ENCODE peak calls at places on chromosome 10, in seven cellular contexts. N is IMR-90, P is neuronal stem cell, L is mesenchymal stem cell, S is H9, T is mesendoderm, D is H1. W is an unnamed sample.

GRCh38 chr10:87750001-87750651 is 67.9 kb downstream of the ATAD1 start:
- DNase-seq in N (peak), P (no peak), L (peak), S (no peak), T (peak), D (no peak), W (no peak)

GRCh38 chr10:103894454-103894853 is 23.5 kb downstream of the STN1 start:
- DNase-seq in N (peak), P (no peak), L (peak), S (no peak), T (no peak), D (no peak), W (no peak)

GRCh38 chr10:35463878-35464277 is 127.6 kb downstream of the CCNY start:
- DNase-seq in N (no peak), P (no peak), L (no peak), S (no peak), T (no peak), D (no peak), W (no peak)

GRCh38 chr10:132517951-132518521 is 19.6 kb upstream of the INPP5A start:
- DNase-seq in N (no peak), P (no peak), L (peak), S (peak), T (peak), D (peak), W (no peak)

GRCh38 chr10:127046975-127047877 is 142.0 kb downstream of the DOCK1 start:
- DNase-seq in N (peak), P (no peak), L (peak), S (no peak), T (no peak), D (no peak), W (no peak)

GRCh38 chr10:123136806-123137642 is 1.3 kb downstream of the HMX3 start:
- DNase-seq in N (no peak), P (no peak), L (peak), S (peak), T (peak), D (peak), W (no peak)

GRCh38 chr10:3528823-3529222 is 256.2 kb downstream of the KLF6 start:
- DNase-seq in N (no peak), P (no peak), L (no peak), S (no peak), T (no peak), D (no peak), W (peak)

GRCh38 chr10:98482096-98482495 is 35.4 kb upstream of the HPS1 start:
- DNase-seq in N (no peak), P (no peak), L (peak), S (no peak), T (no peak), D (no peak), W (no peak)

GRCh38 chr10:48772059-48772458 is 87.4 kb downstream of the WDFY4 start:
- DNase-seq in N (no peak), P (no peak), L (no peak), S (no peak), T (no peak), D (no peak), W (no peak)

GRCh38 chr10:48580236-48580635 is 24.6 kb downstream of the ARHGAP22 start:
- DNase-seq in N (no peak), P (no peak), L (no peak), S (peak), T (no peak), D (no peak), W (no peak)

GRCh38 chr10:71239131-71239915 is 27.0 kb downstream of the UNC5B start:
- DNase-seq in N (no peak), P (no peak), L (no peak), S (no peak), T (no peak), D (no peak), W (no peak)

GRCh38 chr10:110008518-110009339 is 945 bp downstream of the ADD3 start:
- DNase-seq in N (no peak), P (peak), L (no peak), S (peak), T (peak), D (no peak), W (no peak)

GRCh38 chr10:59648711-59649201 is 60.9 kb downstream of the SLC16A9 start:
- DNase-seq in N (no peak), P (peak), L (peak), S (no peak), T (peak), D (no peak), W (no peak)

GRCh38 chr10:86413046-86413728 is 46.6 kb upstream of the GRID1 start:
- DNase-seq in N (peak), P (no peak), L (peak), S (no peak), T (no peak), D (no peak), W (no peak)

GRCh38 chr10:75480374-75480773 is 49.0 kb downstream of the LRMDA start:
- DNase-seq in N (no peak), P (no peak), L (no peak), S (peak), T (no peak), D (no peak), W (no peak)

GRCh38 chr10:87038286-87038717 is 18.2 kb downstream of the FAM25A start:
- DNase-seq in N (no peak), P (no peak), L (no peak), S (no peak), T (no peak), D (no peak), W (no peak)

GRCh38 chr10:9238041-9238440 is 1183.6 kb downstream of the GATA3 start:
- DNase-seq in N (no peak), P (no peak), L (no peak), S (no peak), T (no peak), D (no peak), W (no peak)

GRCh38 chr10:62498271-62498670 is 124.1 kb downstream of the ZNF365 start:
- DNase-seq in N (no peak), P (no peak), L (no peak), S (no peak), T (no peak), D (no peak), W (no peak)

GRCh38 chr10:123835575-123835974 is 56.0 kb downstream of the CPXM2 start:
- DNase-seq in N (no peak), P (no peak), L (no peak), S (no peak), T (no peak), D (no peak), W (no peak)

GRCh38 chr10:92110039-92110794 is 180.7 kb downstream of the CPEB3 start:
- DNase-seq in N (peak), P (no peak), L (peak), S (no peak), T (no peak), D (no peak), W (no peak)

GRCh38 chr10:61452655-61453641 is at the start of gene TMEM26:
- DNase-seq in N (peak), P (peak), L (peak), S (peak), T (peak), D (peak), W (no peak)

GRCh38 chr10:47258921-47259320 is 41.1 kb upstream of the GDF10 start:
- DNase-seq in N (no peak), P (no peak), L (no peak), S (no peak), T (no peak), D (no peak), W (no peak)

GRCh38 chr10:79438021-79438698 is 7.3 kb downstream of the ZCCHC24 start:
- DNase-seq in N (no peak), P (no peak), L (no peak), S (no peak), T (peak), D (no peak), W (no peak)

GRCh38 chr10:46020344-46020656 is 10.1 kb downstream of the NCOA4 start:
- DNase-seq in N (no peak), P (no peak), L (no peak), S (no peak), T (no peak), D (no peak), W (no peak)

GRCh38 chr10:46022978-46023702 is 7.3 kb downstream of the NCOA4 start:
- DNase-seq in N (peak), P (peak), L (peak), S (peak), T (peak), D (peak), W (peak)

GRCh38 chr10:46019541-46020343 is 10.7 kb downstream of the NCOA4 start:
- DNase-seq in N (no peak), P (no peak), L (peak), S (no peak), T (no peak), D (no peak), W (peak)

GRCh38 chr10:46019170-46019528 is 11.3 kb downstream of the NCOA4 start:
- DNase-seq in N (no peak), P (no peak), L (no peak), S (no peak), T (no peak), D (no peak), W (no peak)

GRCh38 chr10:46020871-46021553 is 9.4 kb downstream of the NCOA4 start:
- DNase-seq in N (peak), P (no peak), L (peak), S (no peak), T (no peak), D (no peak), W (no peak)
- H3K4ac ChIP-seq in N (no peak), P (no peak), L (no peak), S (no peak), T (no peak), D (no peak), W (peak)

GRCh38 chr10:37774351-37774750 is 83.1 kb downstream of the ZNF248 start:
- DNase-seq in N (no peak), P (no peak), L (no peak), S (no peak), T (no peak), D (no peak), W (no peak)
- H3K4ac ChIP-seq in N (no peak), P (no peak), L (no peak), S (no peak), T (no peak), D (no peak), W (no peak)

GRCh38 chr10:125174360-125174759 is 14.0 kb upstream of the CTBP2 start:
- DNase-seq in N (no peak), P (no peak), L (no peak), S (peak), T (peak), D (no peak), W (no peak)

GRCh38 chr10:125169279-125169678 is 8.9 kb upstream of the CTBP2 start:
- DNase-seq in N (no peak), P (no peak), L (no peak), S (no peak), T (no peak), D (no peak), W (peak)

GRCh38 chr10:125169915-125170314 is 9.6 kb upstream of the CTBP2 start:
- DNase-seq in N (no peak), P (no peak), L (no peak), S (no peak), T (no peak), D (no peak), W (no peak)

GRCh38 chr10:125172694-125173093 is 12.3 kb upstream of the CTBP2 start:
- DNase-seq in N (no peak), P (no peak), L (no peak), S (no peak), T (no peak), D (no peak), W (no peak)

DNA sequence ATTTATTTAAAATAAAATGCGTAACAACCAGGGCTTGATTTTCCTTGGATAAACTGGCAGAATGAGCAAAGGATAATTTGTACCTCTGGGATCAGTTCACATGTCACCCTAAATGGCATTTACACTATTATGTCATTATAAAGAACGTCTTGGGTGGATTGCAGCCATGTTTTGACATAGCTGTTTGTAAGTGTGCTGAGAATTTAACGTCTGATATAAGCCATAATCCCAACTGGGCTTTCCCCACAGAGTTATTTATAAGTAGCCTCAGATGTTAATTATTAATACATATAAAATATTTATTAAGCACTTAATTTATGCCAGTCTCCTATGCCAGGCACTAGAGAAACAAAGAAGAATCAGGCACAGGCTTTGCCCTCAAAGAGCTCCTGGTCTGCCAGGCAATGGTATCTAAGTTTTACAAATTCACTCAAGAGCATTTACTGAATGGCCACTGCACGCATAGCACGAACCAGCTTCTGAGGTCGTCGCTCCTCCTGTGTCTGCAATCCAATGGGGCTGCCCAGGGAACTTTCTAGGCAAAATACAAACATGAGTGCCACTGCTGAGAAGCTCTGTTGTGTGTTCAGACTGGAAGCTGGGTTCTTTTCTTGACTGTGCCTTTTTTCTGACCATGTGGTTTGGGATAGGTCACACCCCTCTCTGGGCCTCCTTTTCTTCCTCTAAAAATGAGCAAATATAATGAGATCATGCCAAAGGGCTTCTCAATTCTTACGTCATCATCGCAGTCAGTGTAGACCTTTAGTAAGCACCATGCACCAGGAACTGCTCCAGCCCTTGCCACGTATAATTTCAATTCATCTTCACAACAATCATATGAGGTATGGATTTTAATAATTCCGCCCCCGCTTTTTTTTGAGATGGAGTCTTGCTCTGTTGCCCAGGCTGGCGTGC is 11.3 kb upstream of the CTBP2 start:
- DNase-seq in N (no peak), P (no peak), L (no peak), S (no peak), T (no peak), D (no peak), W (no peak)
- H3K4ac ChIP-seq in N (no peak), P (no peak), L (no peak), S (no peak), T (no peak), D (no peak), W (no peak)

GRCh38 chr10:70191906-70192305 is 21.6 kb upstream of the SAR1A start:
- DNase-seq in N (peak), P (no peak), L (peak), S (no peak), T (no peak), D (no peak), W (peak)

GRCh38 chr10:70193391-70193844 is 23.1 kb upstream of the SAR1A start:
- DNase-seq in N (no peak), P (no peak), L (no peak), S (no peak), T (no peak), D (no peak), W (peak)

GRCh38 chr10:70190581-70190980 is 20.3 kb upstream of the SAR1A start:
- DNase-seq in N (no peak), P (no peak), L (peak), S (no peak), T (no peak), D (no peak), W (no peak)

GRCh38 chr10:70191161-70191770 is 21.0 kb upstream of the SAR1A start:
- DNase-seq in N (peak), P (no peak), L (no peak), S (no peak), T (no peak), D (no peak), W (no peak)

GRCh38 chr10:70192325-70192966 is 22.1 kb upstream of the SAR1A start:
- DNase-seq in N (peak), P (no peak), L (peak), S (no peak), T (no peak), D (no peak), W (peak)
- H3K4ac ChIP-seq in N (peak), P (no peak), L (no peak), S (no peak), T (no peak), D (no peak), W (no peak)

GRCh38 chr10:28279878-28280277 is 23.0 kb downstream of the MPP7 start:
- DNase-seq in N (no peak), P (no peak), L (no peak), S (no peak), T (no peak), D (no peak), W (no peak)
- H3K4ac ChIP-seq in N (no peak), P (no peak), L (no peak), S (no peak), T (no peak), D (no peak), W (no peak)

GRCh38 chr10:50582061-50582460 is 41.7 kb downstream of the SGMS1 start:
- DNase-seq in N (peak), P (no peak), L (no peak), S (no peak), T (no peak), D (no peak), W (no peak)

GRCh38 chr10:50580260-50580891 is 43.4 kb downstream of the SGMS1 start:
- DNase-seq in N (no peak), P (no peak), L (no peak), S (no peak), T (no peak), D (no peak), W (no peak)

GRCh38 chr10:50585921-50586739 is 37.6 kb downstream of the SGMS1 start:
- DNase-seq in N (peak), P (no peak), L (peak), S (no peak), T (peak), D (no peak), W (peak)

GRCh38 chr10:50579491-50580259 is 44.1 kb downstream of the SGMS1 start:
- DNase-seq in N (no peak), P (no peak), L (no peak), S (no peak), T (no peak), D (no peak), W (peak)

GRCh38 chr10:50582766-50583762 is 40.7 kb downstream of the SGMS1 start:
- DNase-seq in N (peak), P (no peak), L (no peak), S (no peak), T (peak), D (no peak), W (no peak)
- H3K4ac ChIP-seq in N (no peak), P (no peak), L (no peak), S (no peak), T (no peak), D (no peak), W (no peak)

GRCh38 chr10:94285271-94285670 is 77.5 kb downstream of the NOC3L start:
- DNase-seq in N (no peak), P (no peak), L (no peak), S (no peak), T (no peak), D (no peak), W (peak)
- H3K4ac ChIP-seq in N (no peak), P (no peak), L (no peak), S (no peak), T (no peak), D (no peak), W (no peak)